ENCODE peak calls at places on chromosomes 5 and 9, in four cellular contexts. A is naive B cell, U is A549, R is NCI-H1105 treated with DMSO at 0.1 percent for 48 hours. D is an unnamed sample.

GRCh38 chr5:34609951-34610431 is 46.1 kb upstream of the RAI14 start:
- DNase-seq in A (no peak), U (no peak), R (no peak), D (no peak)

GRCh38 chr5:3828761-3829160 is 233.1 kb downstream of the IRX1 start:
- DNase-seq in A (no peak), U (no peak), R (peak), D (no peak)

GRCh38 chr5:40381676-40382363 is 297.9 kb upstream of the PTGER4 start:
- DNase-seq in A (no peak), U (no peak), R (no peak), D (no peak)

GRCh38 chr5:178449163-178450060 is 140.8 kb downstream of the COL23A1 start:
- DNase-seq in A (no peak), U (no peak), R (no peak), D (no peak)

GRCh38 chr9:27591093-27591492 is 17.8 kb upstream of the C9orf72 start:
- DNase-seq in A (no peak), U (no peak), R (no peak), D (no peak)

GRCh38 chr9:3043369-3043768 is 199.5 kb upstream of the PUM3 start:
- DNase-seq in A (no peak), U (no peak), R (no peak), D (no peak)

GRCh38 chr5:2014058-2014610 is 131.4 kb upstream of the IRX4 start:
- DNase-seq in A (no peak), U (no peak), R (no peak), D (no peak)

GRCh38 chr5:79935992-79936643 is 54.9 kb downstream of the MTX3 start:
- DNase-seq in A (no peak), U (no peak), R (no peak), D (no peak)